ENCODE peak calls at places on chromosomes 6 and 20, in seven cellular contexts. One of them, this sample, is unnamed.

GRCh38 chr6:31142356-31142755 is 3.5 kb upstream of the PSORS1C2 start:
- DNase-seq in choroid plexus epithelial cell: no peak
- DNase-seq in osteocyte: no peak
- DNase-seq in HT1080: no peak
- DNase-seq in AG20443: no peak
- DNase-seq in activated T-cell treated with anti-CD3 and anti-CD28 coated beads for 1 hour: no peak
- DNase-seq in GM04504: no peak
- DNase-seq in this sample: no peak

GRCh38 chr6:155387551-155387950 is 68.1 kb downstream of the NOX3 start:
- DNase-seq in GM04504: no peak
- DNase-seq in activated T-cell treated with anti-CD3 and anti-CD28 coated beads for 1 hour: no peak
- DNase-seq in AG20443: no peak
- DNase-seq in HT1080: no peak
- DNase-seq in choroid plexus epithelial cell: no peak
- DNase-seq in osteocyte: no peak
- DNase-seq in this sample: no peak

GRCh38 chr6:170471458-170471857 is 81.6 kb downstream of the PSMB1 start:
- DNase-seq in AG20443: no peak
- DNase-seq in osteocyte: no peak
- DNase-seq in activated T-cell treated with anti-CD3 and anti-CD28 coated beads for 1 hour: no peak
- DNase-seq in GM04504: no peak
- DNase-seq in HT1080: no peak
- DNase-seq in choroid plexus epithelial cell: no peak
- DNase-seq in this sample: no peak

GRCh38 chr6:47092249-47092648 is 50.1 kb upstream of the ADGRF1 start:
- DNase-seq in activated T-cell treated with anti-CD3 and anti-CD28 coated beads for 1 hour: no peak
- DNase-seq in GM04504: no peak
- DNase-seq in choroid plexus epithelial cell: no peak
- DNase-seq in AG20443: peak
- DNase-seq in osteocyte: no peak
- DNase-seq in HT1080: no peak
- DNase-seq in this sample: no peak

GRCh38 chr6:3456794-3457709 is at the start of gene SLC22A23:
- DNase-seq in osteocyte: peak
- DNase-seq in AG20443: peak
- DNase-seq in GM04504: no peak
- DNase-seq in choroid plexus epithelial cell: peak
- DNase-seq in HT1080: peak
- DNase-seq in activated T-cell treated with anti-CD3 and anti-CD28 coated beads for 1 hour: peak
- DNase-seq in this sample: peak

GRCh38 chr6:169963581-169964297 is 212.3 kb downstream of the ERMARD start:
- DNase-seq in activated T-cell treated with anti-CD3 and anti-CD28 coated beads for 1 hour: no peak
- DNase-seq in HT1080: no peak
- DNase-seq in AG20443: no peak
- DNase-seq in GM04504: no peak
- DNase-seq in choroid plexus epithelial cell: no peak
- DNase-seq in osteocyte: peak
- DNase-seq in this sample: peak

GRCh38 chr6:33756211-33756954 is 9.7 kb upstream of the IP6K3 start:
- DNase-seq in osteocyte: no peak
- DNase-seq in GM04504: no peak
- DNase-seq in HT1080: no peak
- DNase-seq in activated T-cell treated with anti-CD3 and anti-CD28 coated beads for 1 hour: no peak
- DNase-seq in AG20443: no peak
- DNase-seq in choroid plexus epithelial cell: no peak
- DNase-seq in this sample: no peak

GRCh38 chr20:6501061-6501460 is 266.4 kb upstream of the BMP2 start:
- DNase-seq in osteocyte: no peak
- DNase-seq in HT1080: peak
- DNase-seq in activated T-cell treated with anti-CD3 and anti-CD28 coated beads for 1 hour: no peak
- DNase-seq in AG20443: no peak
- DNase-seq in choroid plexus epithelial cell: peak
- DNase-seq in GM04504: peak
- DNase-seq in this sample: no peak

GRCh38 chr6:21457647-21458046 is 135.9 kb upstream of the SOX4 start:
- DNase-seq in choroid plexus epithelial cell: no peak
- DNase-seq in activated T-cell treated with anti-CD3 and anti-CD28 coated beads for 1 hour: no peak
- DNase-seq in osteocyte: no peak
- DNase-seq in AG20443: no peak
- DNase-seq in GM04504: no peak
- DNase-seq in HT1080: no peak
- DNase-seq in this sample: no peak

GRCh38 chr6:43934803-43935602 is 165.0 kb downstream of the VEGFA start:
- DNase-seq in AG20443: no peak
- DNase-seq in GM04504: no peak
- DNase-seq in osteocyte: no peak
- DNase-seq in HT1080: no peak
- DNase-seq in choroid plexus epithelial cell: no peak
- DNase-seq in activated T-cell treated with anti-CD3 and anti-CD28 coated beads for 1 hour: no peak
- DNase-seq in this sample: no peak

GRCh38 chr6:524803-525202 is 132.1 kb downstream of the HUS1B start:
- DNase-seq in HT1080: no peak
- DNase-seq in activated T-cell treated with anti-CD3 and anti-CD28 coated beads for 1 hour: peak
- DNase-seq in osteocyte: no peak
- DNase-seq in GM04504: no peak
- DNase-seq in choroid plexus epithelial cell: peak
- DNase-seq in AG20443: no peak
- DNase-seq in this sample: no peak

GRCh38 chr6:169650241-169650958 is 51.4 kb downstream of the WDR27 start:
- DNase-seq in choroid plexus epithelial cell: no peak
- DNase-seq in HT1080: no peak
- DNase-seq in GM04504: no peak
- DNase-seq in osteocyte: peak
- DNase-seq in activated T-cell treated with anti-CD3 and anti-CD28 coated beads for 1 hour: no peak
- DNase-seq in AG20443: no peak
- DNase-seq in this sample: peak

GRCh38 chr6:136801581-136801980 is 9.3 kb upstream of the MAP3K5 start:
- DNase-seq in choroid plexus epithelial cell: no peak
- DNase-seq in osteocyte: no peak
- DNase-seq in HT1080: no peak
- DNase-seq in AG20443: no peak
- DNase-seq in activated T-cell treated with anti-CD3 and anti-CD28 coated beads for 1 hour: no peak
- DNase-seq in GM04504: no peak
- DNase-seq in this sample: no peak

GRCh38 chr6:102488729-102489128 is 1095.2 kb downstream of the GRIK2 start:
- DNase-seq in activated T-cell treated with anti-CD3 and anti-CD28 coated beads for 1 hour: no peak
- DNase-seq in osteocyte: no peak
- DNase-seq in HT1080: peak
- DNase-seq in AG20443: no peak
- DNase-seq in GM04504: no peak
- DNase-seq in choroid plexus epithelial cell: peak
- DNase-seq in this sample: no peak

GRCh38 chr6:13406781-13407180 is 78.4 kb upstream of the TBC1D7 start:
- DNase-seq in activated T-cell treated with anti-CD3 and anti-CD28 coated beads for 1 hour: no peak
- DNase-seq in osteocyte: no peak
- DNase-seq in choroid plexus epithelial cell: peak
- DNase-seq in HT1080: peak
- DNase-seq in AG20443: no peak
- DNase-seq in GM04504: no peak
- DNase-seq in this sample: no peak

GRCh38 chr6:116730513-116730912 is 35.0 kb downstream of the FAM162B start:
- DNase-seq in activated T-cell treated with anti-CD3 and anti-CD28 coated beads for 1 hour: no peak
- DNase-seq in HT1080: no peak
- DNase-seq in choroid plexus epithelial cell: no peak
- DNase-seq in GM04504: no peak
- DNase-seq in osteocyte: no peak
- DNase-seq in AG20443: no peak
- DNase-seq in this sample: no peak

GRCh38 chr6:167811040-167811439 is 15.7 kb upstream of the AFDN start:
- DNase-seq in choroid plexus epithelial cell: no peak
- DNase-seq in activated T-cell treated with anti-CD3 and anti-CD28 coated beads for 1 hour: no peak
- DNase-seq in osteocyte: no peak
- DNase-seq in GM04504: no peak
- DNase-seq in AG20443: no peak
- DNase-seq in HT1080: no peak
- DNase-seq in this sample: no peak

GRCh38 chr6:28940294-28940858 is 16.6 kb upstream of the TRIM27 start:
- DNase-seq in osteocyte: no peak
- DNase-seq in HT1080: peak
- DNase-seq in choroid plexus epithelial cell: no peak
- DNase-seq in GM04504: no peak
- DNase-seq in activated T-cell treated with anti-CD3 and anti-CD28 coated beads for 1 hour: peak
- DNase-seq in AG20443: peak
- DNase-seq in this sample: no peak

GRCh38 chr6:170156448-170157375 is 134.2 kb downstream of the DLL1 start:
- DNase-seq in activated T-cell treated with anti-CD3 and anti-CD28 coated beads for 1 hour: no peak
- DNase-seq in AG20443: no peak
- DNase-seq in HT1080: no peak
- DNase-seq in choroid plexus epithelial cell: no peak
- DNase-seq in osteocyte: no peak
- DNase-seq in GM04504: no peak
- DNase-seq in this sample: no peak